ENCODE peak calls at places on chromosomes 13 and 19, in four cellular contexts. One of them, this sample, is unnamed. For H3K4me1, the result is how much of the 10 kb centered on the place peaks cover.

GRCh38 chr19:23070353-23070781 is 46.5 kb upstream of the ZNF730 start:
- DNase-seq in SK-N-SH: peak
- DNase-seq in GM12878: no peak
- DNase-seq in K562: peak
- DNase-seq in this sample: peak

GRCh38 chr19:478236-478888 is 17.5 kb upstream of the SHC2 start:
- DNase-seq in GM12878: no peak
- DNase-seq in SK-N-SH: no peak
- DNase-seq in K562: no peak
- DNase-seq in this sample: no peak

GRCh38 chr13:40170091-40170490 is 496.4 kb downstream of the FOXO1 start:
- DNase-seq in K562: no peak
- DNase-seq in GM12878: no peak
- DNase-seq in SK-N-SH: no peak
- DNase-seq in this sample: no peak

GRCh38 chr19:44955500-44956439 is 590 bp downstream of the CLPTM1 start:
- DNase-seq in K562: peak
- DNase-seq in SK-N-SH: no peak
- DNase-seq in GM12878: no peak
- DNase-seq in this sample: no peak

GRCh38 chr19:51372649-51373504 is at the start of gene NKG7:
- DNase-seq in SK-N-SH: no peak
- DNase-seq in GM12878: peak
- DNase-seq in K562: peak
- DNase-seq in this sample: no peak

GRCh38 chr13:94515352-94515751 is 35.9 kb upstream of the DCT start:
- DNase-seq in SK-N-SH: no peak
- DNase-seq in GM12878: no peak
- DNase-seq in K562: no peak
- DNase-seq in this sample: no peak

GRCh38 chr19:33290082-33290815 is 12.1 kb downstream of the CEBPA start:
- DNase-seq in GM12878: no peak
- DNase-seq in SK-N-SH: no peak
- DNase-seq in K562: no peak
- DNase-seq in this sample: no peak

GRCh38 chr13:93861818-93862217 is 617.7 kb downstream of the DCT start:
- DNase-seq in GM12878: no peak
- DNase-seq in SK-N-SH: no peak
- DNase-seq in K562: no peak
- DNase-seq in this sample: no peak

GRCh38 chr19:16113727-16114126 is 2.0 kb downstream of the RAB8A start:
- DNase-seq in GM12878: no peak
- DNase-seq in SK-N-SH: no peak
- DNase-seq in K562: peak
- DNase-seq in this sample: no peak

GRCh38 chr13:49669735-49670309 is 21.5 kb downstream of the EBPL start:
- DNase-seq in K562: peak
- DNase-seq in GM12878: no peak
- DNase-seq in SK-N-SH: peak
- DNase-seq in this sample: peak

GRCh38 chr13:29140277-29140676 is 320.1 kb downstream of the MTUS2 start:
- DNase-seq in GM12878: no peak
- DNase-seq in SK-N-SH: no peak
- DNase-seq in K562: no peak
- DNase-seq in this sample: no peak

GRCh38 chr19:46426035-46426505 is 2.7 kb downstream of the PNMA8C start:
- DNase-seq in GM12878: no peak
- DNase-seq in K562: no peak
- DNase-seq in SK-N-SH: no peak
- DNase-seq in this sample: no peak

GRCh38 chr13:76822691-76823267 is 63.4 kb downstream of the KCTD12 start:
- DNase-seq in SK-N-SH: no peak
- DNase-seq in K562: no peak
- DNase-seq in GM12878: no peak
- DNase-seq in this sample: no peak

GRCh38 chr19:46710687-46711086 is 6.2 kb downstream of the PRKD2 start:
- DNase-seq in K562: peak
- DNase-seq in SK-N-SH: peak
- DNase-seq in GM12878: no peak
- DNase-seq in this sample: peak

GRCh38 chr19:40331052-40331451 is 17.1 kb downstream of the C19orf47 start:
- DNase-seq in SK-N-SH: no peak
- DNase-seq in GM12878: no peak
- DNase-seq in K562: no peak
- DNase-seq in this sample: no peak

GRCh38 chr19:1126984-1127760 is 23.4 kb downstream of the GPX4 start:
- DNase-seq in SK-N-SH: no peak
- DNase-seq in K562: no peak
- DNase-seq in GM12878: no peak
- DNase-seq in this sample: no peak

GRCh38 chr19:45195764-45196163 is 17.2 kb downstream of the BLOC1S3 start:
- DNase-seq in SK-N-SH: no peak
- DNase-seq in K562: no peak
- DNase-seq in GM12878: no peak
- DNase-seq in this sample: no peak

GRCh38 chr19:33186835-33187540 is 7.1 kb upstream of the LRP3 start:
- DNase-seq in GM12878: no peak
- DNase-seq in SK-N-SH: no peak
- DNase-seq in K562: no peak
- DNase-seq in this sample: no peak

GRCh38 chr13:52156724-52157251 is 2.6 kb downstream of the NEK3 start:
- DNase-seq in GM12878: no peak
- DNase-seq in K562: no peak
- DNase-seq in SK-N-SH: no peak
- DNase-seq in this sample: no peak

GRCh38 chr19:48625891-48626327 is 6.6 kb downstream of the SPHK2 start:
- DNase-seq in SK-N-SH: no peak
- DNase-seq in GM12878: no peak
- DNase-seq in K562: no peak
- DNase-seq in this sample: no peak
- H3K4me1 ChIP-seq in SK-N-SH: under half
- H3K4me1 ChIP-seq in GM12878: under half
- H3K4me1 ChIP-seq in K562: half or more
- H3K4me1 ChIP-seq in this sample: under half

DNA sequence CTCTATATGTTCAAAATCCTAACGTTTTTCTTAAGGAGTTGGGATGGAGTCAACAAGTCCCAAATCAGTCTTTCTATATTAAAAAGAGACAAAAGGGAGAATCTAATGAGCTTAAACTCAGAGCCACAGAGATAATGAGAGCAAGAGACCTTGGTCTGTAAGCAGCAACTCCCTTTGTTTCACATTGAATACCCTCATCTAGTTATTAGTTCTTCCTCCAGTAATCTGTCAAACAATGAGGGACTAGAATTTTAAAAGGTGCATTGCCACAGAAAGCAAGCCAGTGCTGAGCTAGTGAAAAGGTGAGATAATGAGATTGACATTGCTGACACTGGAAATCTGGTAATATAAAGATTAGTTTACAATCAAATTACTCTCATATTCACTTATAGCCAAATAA is 718.6 kb downstream of the DACH1 start:
- DNase-seq in K562: no peak
- DNase-seq in SK-N-SH: no peak
- DNase-seq in GM12878: no peak
- DNase-seq in this sample: no peak
- TF ChIP-seq NRF1 in K562: no peak
- TF ChIP-seq NRF1 in SK-N-SH: no peak
- TF ChIP-seq NRF1 in GM12878: no peak
- TF ChIP-seq NRF1 in this sample: no peak

GRCh38 chr19:48333467-48334384 is 8.4 kb downstream of the EMP3 start:
- DNase-seq in K562: peak
- DNase-seq in GM12878: peak
- DNase-seq in SK-N-SH: peak
- DNase-seq in this sample: peak
- H3K9ac ChIP-seq in K562: peak
- H3K9ac ChIP-seq in GM12878: peak
- H3K9ac ChIP-seq in SK-N-SH: no peak
- H3K9ac ChIP-seq in this sample: no peak

DNA sequence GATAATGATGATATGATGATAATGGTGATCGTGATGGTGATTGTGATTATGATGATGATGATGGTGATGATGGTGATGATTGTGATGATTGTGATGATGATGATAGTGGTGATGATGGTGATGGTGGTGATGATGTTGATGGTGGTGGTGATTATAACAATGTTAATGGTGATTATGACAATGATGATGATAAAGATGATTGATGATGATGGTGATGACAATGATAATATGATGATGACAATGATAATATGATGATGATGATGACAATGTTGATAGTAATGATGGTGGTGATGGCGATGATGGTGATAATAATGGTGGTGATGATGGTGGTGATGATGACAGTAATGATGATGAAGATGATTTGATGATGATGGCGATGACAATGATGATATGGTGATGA is 34.1 kb upstream of the ZNF536 start:
- DNase-seq in GM12878: no peak
- DNase-seq in K562: no peak
- DNase-seq in SK-N-SH: no peak
- DNase-seq in this sample: no peak
- H3K4me1 ChIP-seq in GM12878: under half
- H3K4me1 ChIP-seq in K562: under half
- H3K4me1 ChIP-seq in SK-N-SH: under half
- H3K4me1 ChIP-seq in this sample: under half

GRCh38 chr13:106599875-106600797 is 32.2 kb upstream of the ARGLU1 start:
- DNase-seq in GM12878: no peak
- DNase-seq in SK-N-SH: no peak
- DNase-seq in K562: no peak
- DNase-seq in this sample: no peak

GRCh38 chr13:106597190-106597589 is 29.3 kb upstream of the ARGLU1 start:
- DNase-seq in GM12878: no peak
- DNase-seq in SK-N-SH: no peak
- DNase-seq in K562: no peak
- DNase-seq in this sample: no peak

GRCh38 chr13:106597759-106598395 is 29.9 kb upstream of the ARGLU1 start:
- DNase-seq in SK-N-SH: no peak
- DNase-seq in K562: no peak
- DNase-seq in GM12878: no peak
- DNase-seq in this sample: no peak

GRCh38 chr13:106603568-106603967 is 35.6 kb upstream of the ARGLU1 start:
- DNase-seq in K562: no peak
- DNase-seq in GM12878: no peak
- DNase-seq in SK-N-SH: no peak
- DNase-seq in this sample: no peak

GRCh38 chr13:106602178-106602577 is 34.2 kb upstream of the ARGLU1 start:
- DNase-seq in GM12878: no peak
- DNase-seq in K562: no peak
- DNase-seq in SK-N-SH: no peak
- DNase-seq in this sample: no peak
- TF ChIP-seq NRF1 in GM12878: no peak
- TF ChIP-seq NRF1 in K562: no peak
- TF ChIP-seq NRF1 in SK-N-SH: no peak
- TF ChIP-seq NRF1 in this sample: no peak

GRCh38 chr19:38404858-38405257 is 2.0 kb downstream of the FAM98C start:
- DNase-seq in SK-N-SH: no peak
- DNase-seq in GM12878: no peak
- DNase-seq in K562: no peak
- DNase-seq in this sample: no peak

GRCh38 chr19:38400361-38400760 is 2.5 kb upstream of the FAM98C start:
- DNase-seq in GM12878: no peak
- DNase-seq in K562: no peak
- DNase-seq in SK-N-SH: no peak
- DNase-seq in this sample: no peak

GRCh38 chr19:38401148-38401547 is 1.7 kb upstream of the FAM98C start:
- DNase-seq in SK-N-SH: no peak
- DNase-seq in GM12878: no peak
- DNase-seq in K562: no peak
- DNase-seq in this sample: no peak

GRCh38 chr19:38402967-38403674 is at the start of gene FAM98C:
- DNase-seq in GM12878: peak
- DNase-seq in K562: peak
- DNase-seq in SK-N-SH: peak
- DNase-seq in this sample: peak

GRCh38 chr19:38402623-38402966 is 298 bp upstream of the FAM98C start:
- DNase-seq in SK-N-SH: no peak
- DNase-seq in K562: no peak
- DNase-seq in GM12878: no peak
- DNase-seq in this sample: no peak
- H3K9ac ChIP-seq in SK-N-SH: peak
- H3K9ac ChIP-seq in K562: peak
- H3K9ac ChIP-seq in GM12878: peak
- H3K9ac ChIP-seq in this sample: no peak

GRCh38 chr19:55353356-55353802 is 1.1 kb downstream of the COX6B2 start:
- DNase-seq in GM12878: no peak
- DNase-seq in SK-N-SH: no peak
- DNase-seq in K562: no peak
- DNase-seq in this sample: no peak

GRCh38 chr19:55352746-55353145 is 1.8 kb downstream of the COX6B2 start:
- DNase-seq in K562: no peak
- DNase-seq in SK-N-SH: no peak
- DNase-seq in GM12878: no peak
- DNase-seq in this sample: no peak

GRCh38 chr19:55353803-55354697 is 469 bp downstream of the COX6B2 start:
- DNase-seq in GM12878: no peak
- DNase-seq in K562: peak
- DNase-seq in SK-N-SH: peak
- DNase-seq in this sample: no peak

GRCh38 chr19:55355213-55355821 is 798 bp upstream of the COX6B2 start:
- DNase-seq in GM12878: no peak
- DNase-seq in SK-N-SH: peak
- DNase-seq in K562: no peak
- DNase-seq in this sample: no peak

GRCh38 chr19:55354698-55355212 is at the start of gene COX6B2:
- DNase-seq in SK-N-SH: peak
- DNase-seq in K562: no peak
- DNase-seq in GM12878: no peak
- DNase-seq in this sample: no peak
- H3K4me1 ChIP-seq in SK-N-SH: under half
- H3K4me1 ChIP-seq in K562: half or more
- H3K4me1 ChIP-seq in GM12878: under half
- H3K4me1 ChIP-seq in this sample: under half

This sample was measured in H1.